ENCODE peak calls at places on chromosomes 1 and 21, in eight cellular contexts. One of them, this sample, is unnamed.

GRCh38 chr21:36806103-36806502 is 107.2 kb downstream of the SIM2 start:
- DNase-seq in HCT116: no peak
- DNase-seq in fibroblast of pulmonary artery: peak
- DNase-seq in GM06990: no peak
- DNase-seq in GM10248: no peak
- DNase-seq in heart left ventricle: no peak
- DNase-seq in IMR-90: peak
- DNase-seq in endothelial cell: no peak
- DNase-seq in this sample: no peak

GRCh38 chr1:104795931-104796330 is 1046.2 kb downstream of the AMY1C start:
- DNase-seq in HCT116: no peak
- DNase-seq in fibroblast of pulmonary artery: no peak
- DNase-seq in GM06990: no peak
- DNase-seq in GM10248: no peak
- DNase-seq in heart left ventricle: no peak
- DNase-seq in IMR-90: no peak
- DNase-seq in endothelial cell: no peak
- DNase-seq in this sample: no peak

GRCh38 chr1:9889411-9889810 is 20.7 kb downstream of the CTNNBIP1 start:
- DNase-seq in HCT116: no peak
- DNase-seq in fibroblast of pulmonary artery: no peak
- DNase-seq in GM06990: no peak
- DNase-seq in GM10248: no peak
- DNase-seq in heart left ventricle: no peak
- DNase-seq in IMR-90: no peak
- DNase-seq in endothelial cell: no peak
- DNase-seq in this sample: no peak

GRCh38 chr21:27646691-27647090 is 679.8 kb upstream of the ADAMTS5 start:
- DNase-seq in HCT116: no peak
- DNase-seq in fibroblast of pulmonary artery: no peak
- DNase-seq in GM06990: no peak
- DNase-seq in GM10248: no peak
- DNase-seq in heart left ventricle: no peak
- DNase-seq in IMR-90: no peak
- DNase-seq in endothelial cell: no peak
- DNase-seq in this sample: no peak

GRCh38 chr21:38306407-38306806 is 49.6 kb downstream of the KCNJ15 start:
- DNase-seq in HCT116: no peak
- DNase-seq in fibroblast of pulmonary artery: peak
- DNase-seq in GM06990: no peak
- DNase-seq in GM10248: no peak
- DNase-seq in heart left ventricle: no peak
- DNase-seq in IMR-90: peak
- DNase-seq in endothelial cell: no peak
- DNase-seq in this sample: no peak

GRCh38 chr1:74629283-74629682 is 44.3 kb downstream of the ERICH3 start:
- DNase-seq in HCT116: no peak
- DNase-seq in fibroblast of pulmonary artery: no peak
- DNase-seq in GM06990: no peak
- DNase-seq in GM10248: no peak
- DNase-seq in heart left ventricle: no peak
- DNase-seq in IMR-90: no peak
- DNase-seq in endothelial cell: no peak
- DNase-seq in this sample: no peak

GRCh38 chr1:219876798-219877209 is 51.6 kb downstream of the SLC30A10 start:
- DNase-seq in HCT116: peak
- DNase-seq in fibroblast of pulmonary artery: peak
- DNase-seq in GM06990: no peak
- DNase-seq in GM10248: no peak
- DNase-seq in heart left ventricle: no peak
- DNase-seq in IMR-90: no peak
- DNase-seq in endothelial cell: no peak
- DNase-seq in this sample: no peak

GRCh38 chr1:14627608-14628489 is 29.4 kb downstream of the KAZN start:
- DNase-seq in HCT116: no peak
- DNase-seq in fibroblast of pulmonary artery: no peak
- DNase-seq in GM06990: no peak
- DNase-seq in GM10248: no peak
- DNase-seq in heart left ventricle: no peak
- DNase-seq in IMR-90: no peak
- DNase-seq in endothelial cell: no peak
- DNase-seq in this sample: no peak

GRCh38 chr1:89198500-89199072 is at the start of gene GBP4:
- DNase-seq in HCT116: no peak
- DNase-seq in fibroblast of pulmonary artery: peak
- DNase-seq in GM06990: peak
- DNase-seq in GM10248: peak
- DNase-seq in heart left ventricle: peak
- DNase-seq in IMR-90: peak
- DNase-seq in endothelial cell: peak
- DNase-seq in this sample: peak

GRCh38 chr21:43956019-43956666 is 56.0 kb upstream of the TRAPPC10 start:
- DNase-seq in HCT116: no peak
- DNase-seq in fibroblast of pulmonary artery: no peak
- DNase-seq in GM06990: no peak
- DNase-seq in GM10248: no peak
- DNase-seq in heart left ventricle: no peak
- DNase-seq in IMR-90: no peak
- DNase-seq in endothelial cell: no peak
- DNase-seq in this sample: no peak

GRCh38 chr1:67495327-67495726 is 65.1 kb upstream of the SERBP1 start:
- DNase-seq in HCT116: no peak
- DNase-seq in fibroblast of pulmonary artery: no peak
- DNase-seq in GM06990: no peak
- DNase-seq in GM10248: no peak
- DNase-seq in heart left ventricle: no peak
- DNase-seq in IMR-90: no peak
- DNase-seq in endothelial cell: no peak
- DNase-seq in this sample: no peak

GRCh38 chr1:65423884-65424655 is 3.6 kb downstream of the LEPR start:
- DNase-seq in HCT116: peak
- DNase-seq in fibroblast of pulmonary artery: peak
- DNase-seq in GM06990: peak
- DNase-seq in GM10248: no peak
- DNase-seq in heart left ventricle: no peak
- DNase-seq in IMR-90: peak
- DNase-seq in endothelial cell: no peak
- DNase-seq in this sample: no peak

GRCh38 chr1:94111879-94112278 is 9.1 kb downstream of the ABCA4 start:
- DNase-seq in HCT116: no peak
- DNase-seq in fibroblast of pulmonary artery: no peak
- DNase-seq in GM06990: no peak
- DNase-seq in GM10248: no peak
- DNase-seq in heart left ventricle: no peak
- DNase-seq in IMR-90: no peak
- DNase-seq in endothelial cell: no peak
- DNase-seq in this sample: no peak

GRCh38 chr1:44030606-44031050 is 634 bp downstream of the SLC6A9 start:
- DNase-seq in HCT116: no peak
- DNase-seq in fibroblast of pulmonary artery: peak
- DNase-seq in GM06990: no peak
- DNase-seq in GM10248: peak
- DNase-seq in heart left ventricle: peak
- DNase-seq in IMR-90: peak
- DNase-seq in endothelial cell: peak
- DNase-seq in this sample: peak

GRCh38 chr1:208242829-208243521 is 1.2 kb downstream of the PLXNA2 start:
- DNase-seq in HCT116: no peak
- DNase-seq in fibroblast of pulmonary artery: no peak
- DNase-seq in GM06990: peak
- DNase-seq in GM10248: no peak
- DNase-seq in heart left ventricle: no peak
- DNase-seq in IMR-90: no peak
- DNase-seq in endothelial cell: peak
- DNase-seq in this sample: peak

GRCh38 chr1:227424159-227424680 is 105.9 kb upstream of the CDC42BPA start:
- DNase-seq in HCT116: no peak
- DNase-seq in fibroblast of pulmonary artery: no peak
- DNase-seq in GM06990: no peak
- DNase-seq in GM10248: no peak
- DNase-seq in heart left ventricle: no peak
- DNase-seq in IMR-90: peak
- DNase-seq in endothelial cell: no peak
- DNase-seq in this sample: no peak

GRCh38 chr1:246897302-246897701 is 34.4 kb downstream of the AHCTF1 start:
- DNase-seq in HCT116: no peak
- DNase-seq in fibroblast of pulmonary artery: no peak
- DNase-seq in GM06990: no peak
- DNase-seq in GM10248: no peak
- DNase-seq in heart left ventricle: no peak
- DNase-seq in IMR-90: no peak
- DNase-seq in endothelial cell: no peak
- DNase-seq in this sample: no peak

GRCh38 chr1:54273092-54273836 is 73.3 kb downstream of the MRPL37 start:
- DNase-seq in HCT116: no peak
- DNase-seq in fibroblast of pulmonary artery: peak
- DNase-seq in GM06990: no peak
- DNase-seq in GM10248: no peak
- DNase-seq in heart left ventricle: peak
- DNase-seq in IMR-90: peak
- DNase-seq in endothelial cell: no peak
- DNase-seq in this sample: no peak

GRCh38 chr1:94578856-94579255 is 37.3 kb upstream of the F3 start:
- DNase-seq in HCT116: no peak
- DNase-seq in fibroblast of pulmonary artery: peak
- DNase-seq in GM06990: no peak
- DNase-seq in GM10248: no peak
- DNase-seq in heart left ventricle: no peak
- DNase-seq in IMR-90: peak
- DNase-seq in endothelial cell: no peak
- DNase-seq in this sample: no peak

GRCh38 chr21:21828130-21828529 is 829.9 kb downstream of the NCAM2 start:
- DNase-seq in HCT116: no peak
- DNase-seq in fibroblast of pulmonary artery: no peak
- DNase-seq in GM06990: no peak
- DNase-seq in GM10248: no peak
- DNase-seq in heart left ventricle: no peak
- DNase-seq in IMR-90: no peak
- DNase-seq in endothelial cell: no peak
- DNase-seq in this sample: no peak

GRCh38 chr1:174999926-175000696 is at the start of gene CACYBP:
- DNase-seq in HCT116: no peak
- DNase-seq in fibroblast of pulmonary artery: peak
- DNase-seq in GM06990: no peak
- DNase-seq in GM10248: no peak
- DNase-seq in heart left ventricle: no peak
- DNase-seq in IMR-90: peak
- DNase-seq in endothelial cell: no peak
- DNase-seq in this sample: no peak

GRCh38 chr1:157773723-157774350 is 3.1 kb downstream of the FCRL2 start:
- DNase-seq in HCT116: no peak
- DNase-seq in fibroblast of pulmonary artery: no peak
- DNase-seq in GM06990: no peak
- DNase-seq in GM10248: peak
- DNase-seq in heart left ventricle: no peak
- DNase-seq in IMR-90: no peak
- DNase-seq in endothelial cell: peak
- DNase-seq in this sample: peak

DNA sequence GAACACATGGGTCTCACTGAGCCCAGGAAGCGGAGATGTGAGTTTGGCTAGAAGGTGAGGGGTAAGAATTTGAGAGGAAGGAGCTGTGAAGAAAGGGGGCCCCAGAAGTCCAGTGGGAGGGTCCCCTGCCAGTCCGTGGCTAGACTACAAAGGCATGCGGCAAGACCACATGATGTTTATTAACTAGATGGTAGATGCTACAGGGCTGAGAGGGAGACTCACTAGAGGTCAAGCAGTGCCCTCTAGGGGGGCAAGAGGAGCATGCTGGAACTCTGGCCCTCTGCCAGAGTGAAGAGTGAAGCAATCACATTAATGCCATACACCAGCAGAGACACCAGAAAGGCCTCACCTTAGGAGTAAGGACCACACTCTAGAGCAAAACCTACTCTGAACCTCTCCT is 12.2 kb downstream of the KIAA0319L start:
- DNase-seq in HCT116: no peak
- DNase-seq in fibroblast of pulmonary artery: peak
- DNase-seq in GM06990: no peak
- DNase-seq in GM10248: peak
- DNase-seq in heart left ventricle: no peak
- DNase-seq in IMR-90: peak
- DNase-seq in endothelial cell: peak
- DNase-seq in this sample: peak
- TF ChIP-seq CTCF in HCT116: peak
- TF ChIP-seq CTCF in fibroblast of pulmonary artery: peak
- TF ChIP-seq CTCF in GM06990: peak
- TF ChIP-seq CTCF in GM10248: peak
- TF ChIP-seq CTCF in heart left ventricle: peak
- TF ChIP-seq CTCF in IMR-90: peak
- TF ChIP-seq CTCF in endothelial cell: no peak
- TF ChIP-seq CTCF in this sample: peak

DNA sequence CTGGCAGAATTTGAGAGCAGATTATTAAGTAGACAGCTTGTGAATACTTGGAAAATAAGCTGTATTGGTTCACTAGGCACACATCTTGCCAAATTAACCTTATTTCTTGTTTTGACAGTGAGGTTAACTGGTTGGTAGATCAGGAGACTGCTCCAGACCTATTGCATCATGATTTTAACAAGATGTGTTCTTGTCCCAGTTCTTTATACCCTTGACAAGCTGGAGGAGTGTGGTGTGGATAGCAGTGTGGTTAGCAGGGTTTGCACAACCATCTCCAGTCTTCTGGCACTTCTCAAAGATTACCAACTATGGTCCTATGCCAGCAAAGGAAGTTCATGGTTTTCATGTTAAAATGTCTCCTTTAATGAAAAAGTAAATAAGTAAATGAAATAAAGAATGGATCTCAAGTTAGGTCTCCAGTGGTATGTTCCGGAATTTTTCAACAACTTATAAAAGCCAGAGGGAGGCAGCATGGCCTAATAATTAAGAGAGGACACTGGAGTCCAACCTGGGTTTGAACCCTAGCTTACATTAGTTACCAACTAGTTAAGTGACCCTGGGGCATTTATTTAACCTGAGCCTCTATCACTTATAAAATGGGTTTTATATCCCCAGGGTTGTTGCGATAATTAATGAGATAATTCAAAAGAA is 34.1 kb downstream of the DDX20 start:
- DNase-seq in HCT116: no peak
- DNase-seq in fibroblast of pulmonary artery: peak
- DNase-seq in GM06990: no peak
- DNase-seq in GM10248: no peak
- DNase-seq in heart left ventricle: no peak
- DNase-seq in IMR-90: no peak
- DNase-seq in endothelial cell: no peak
- DNase-seq in this sample: no peak
- TF ChIP-seq CTCF in HCT116: no peak
- TF ChIP-seq CTCF in fibroblast of pulmonary artery: no peak
- TF ChIP-seq CTCF in GM06990: no peak
- TF ChIP-seq CTCF in GM10248: no peak
- TF ChIP-seq CTCF in heart left ventricle: peak
- TF ChIP-seq CTCF in IMR-90: no peak
- TF ChIP-seq CTCF in endothelial cell: no peak
- TF ChIP-seq CTCF in this sample: no peak

GRCh38 chr1:116764466-116764896 is 10.3 kb downstream of the CD2 start:
- DNase-seq in HCT116: no peak
- DNase-seq in fibroblast of pulmonary artery: no peak
- DNase-seq in GM06990: no peak
- DNase-seq in GM10248: no peak
- DNase-seq in heart left ventricle: no peak
- DNase-seq in IMR-90: no peak
- DNase-seq in endothelial cell: no peak
- DNase-seq in this sample: no peak
- TF ChIP-seq CTCF in HCT116: no peak
- TF ChIP-seq CTCF in fibroblast of pulmonary artery: no peak
- TF ChIP-seq CTCF in GM06990: no peak
- TF ChIP-seq CTCF in GM10248: no peak
- TF ChIP-seq CTCF in heart left ventricle: no peak
- TF ChIP-seq CTCF in IMR-90: no peak
- TF ChIP-seq CTCF in endothelial cell: no peak
- TF ChIP-seq CTCF in this sample: no peak

GRCh38 chr1:151311589-151312331 is 15.5 kb downstream of the PI4KB start:
- DNase-seq in HCT116: peak
- DNase-seq in fibroblast of pulmonary artery: peak
- DNase-seq in GM06990: no peak
- DNase-seq in GM10248: no peak
- DNase-seq in heart left ventricle: peak
- DNase-seq in IMR-90: peak
- DNase-seq in endothelial cell: no peak
- DNase-seq in this sample: no peak
- TF ChIP-seq CTCF in HCT116: no peak
- TF ChIP-seq CTCF in fibroblast of pulmonary artery: no peak
- TF ChIP-seq CTCF in GM06990: no peak
- TF ChIP-seq CTCF in GM10248: no peak
- TF ChIP-seq CTCF in heart left ventricle: no peak
- TF ChIP-seq CTCF in IMR-90: no peak
- TF ChIP-seq CTCF in endothelial cell: no peak
- TF ChIP-seq CTCF in this sample: no peak